ENCODE peak calls at places on chromosomes 13 and 19, in nine cellular contexts. L is fibroblast of lung; W is right lobe of liver; I is CD4-positive, alpha-beta memory T cell; P is GM12878; Q is naive thymus-derived CD4-positive, alpha-beta T cell; U is CD8-positive, alpha-beta T cell; E is mesendoderm; N is uterus. M is an unnamed sample.

GRCh38 chr19:48102870-48103751 is 7.5 kb downstream of the PLA2G4C start:
- DNase-seq in W (no peak), L (peak; percentile 68), U (peak; percentile 37), E (peak; percentile 74), N (no peak), Q (peak; percentile 27), P (no peak), I (peak; percentile 24), M (no peak)

GRCh38 chr19:12720851-12721655 is 2.7 kb downstream of the TNPO2 start:
- DNase-seq in L (peak; percentile 25), E (no peak), Q (peak; percentile 24), W (no peak), P (no peak), N (peak; percentile 43), U (no peak), I (no peak), M (no peak)

GRCh38 chr19:13978306-13978705 is 26.0 kb downstream of the DCAF15 start:
- DNase-seq in W (peak; percentile 70), P (no peak), Q (no peak), I (no peak), U (peak; percentile 42), L (no peak), E (peak; percentile 98), N (peak; percentile 91), M (no peak)

GRCh38 chr13:99150575-99151370 is 49.9 kb upstream of the UBAC2 start:
- DNase-seq in E (no peak), P (no peak), I (no peak), Q (no peak), N (no peak), U (no peak), L (peak; percentile 80), W (no peak), M (peak; percentile 36)

GRCh38 chr19:31387662-31388175 is 38.5 kb upstream of the TSHZ3 start:
- DNase-seq in P (no peak), Q (no peak), U (no peak), N (no peak), W (no peak), I (no peak), L (no peak), E (no peak), M (no peak)

GRCh38 chr13:50366488-50367174 is 351.4 kb downstream of the KCNRG start:
- DNase-seq in P (peak; percentile 79), W (no peak), E (no peak), I (no peak), U (no peak), Q (no peak), N (no peak), L (no peak), M (no peak)

GRCh38 chr19:47598407-47599349 is 10.3 kb upstream of the BICRA start:
- DNase-seq in Q (no peak), E (peak; percentile 97), N (peak; percentile 75), I (no peak), W (no peak), U (no peak), L (peak; percentile 96), P (no peak), M (peak; percentile 85)

GRCh38 chr19:14786421-14786851 is 8.1 kb upstream of the ADGRE2 start:
- DNase-seq in W (no peak), I (no peak), P (no peak), U (peak; percentile 11), E (peak; percentile 68), L (no peak), Q (peak; percentile 24), N (no peak), M (peak; percentile 64)

DNA sequence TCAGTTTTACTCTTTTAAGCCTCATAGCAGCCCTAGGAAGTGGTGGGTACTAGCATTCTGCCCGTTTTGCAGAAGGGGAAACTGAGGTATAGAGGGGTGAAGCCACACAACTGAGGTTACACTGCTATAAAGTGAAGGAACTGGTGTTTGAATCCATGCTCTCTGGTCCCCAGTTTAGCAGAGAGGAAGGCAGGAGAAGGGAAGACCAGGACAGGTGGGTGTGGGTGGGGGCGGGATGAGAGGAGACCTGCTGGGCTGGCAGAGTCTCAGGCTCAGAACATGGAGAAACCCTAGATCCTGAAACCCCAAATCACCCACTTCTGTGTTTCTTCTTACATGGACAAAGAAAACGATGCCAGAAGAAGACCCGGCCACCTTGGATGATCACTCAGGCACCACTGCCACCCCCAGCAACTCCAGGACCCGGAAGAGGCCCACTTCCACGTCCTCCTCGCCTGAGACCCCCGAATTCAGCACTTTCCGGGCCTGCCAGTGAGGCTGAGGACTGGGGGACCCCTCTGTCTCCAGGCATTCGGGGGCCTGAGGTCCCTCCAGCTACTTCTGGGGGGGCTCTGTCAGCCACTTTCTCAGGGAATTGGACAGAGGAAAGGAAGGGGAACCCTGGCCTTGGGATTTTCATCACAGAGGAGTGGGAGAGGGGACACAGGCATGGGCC is 2.3 kb upstream of the CARM1 start:
- DNase-seq in U (no peak), N (no peak), L (no peak), Q (no peak), W (no peak), E (no peak), P (no peak), I (no peak), M (no peak)
- H3K4me1 ChIP-seq in U (peaks cover 23% of the 10 kb centered on the region), N (peaks cover 6% of the 10 kb centered on the region), L (no peaks in the 10 kb centered on the region), Q (peaks cover 14% of the 10 kb centered on the region), W (peaks cover 12% of the 10 kb centered on the region), E (no peaks in the 10 kb centered on the region), P (peaks cover 17% of the 10 kb centered on the region), I (peaks cover 27% of the 10 kb centered on the region), M (peaks cover 6% of the 10 kb centered on the region)

GRCh38 chr19:46309056-46309455 is 12.2 kb downstream of the HIF3A start:
- DNase-seq in N (no peak), U (no peak), P (no peak), W (no peak), Q (no peak), I (no peak), L (no peak), E (no peak), M (no peak)
- H3K4me1 ChIP-seq in N (no peaks in the 10 kb centered on the region), U (no peaks in the 10 kb centered on the region), P (no peaks in the 10 kb centered on the region), W (no peaks in the 10 kb centered on the region), Q (no peaks in the 10 kb centered on the region), I (no peaks in the 10 kb centered on the region), L (no peaks in the 10 kb centered on the region), E (no peaks in the 10 kb centered on the region), M (no peaks in the 10 kb centered on the region)

GRCh38 chr19:16465239-16465638 is 6.5 kb downstream of the EPS15L1 start:
- DNase-seq in P (no peak), I (no peak), E (no peak), W (no peak), Q (no peak), U (no peak), L (no peak), N (no peak), M (no peak)

GRCh38 chr19:16461630-16462051 is 10.1 kb downstream of the EPS15L1 start:
- DNase-seq in Q (no peak), W (no peak), N (no peak), U (no peak), P (no peak), L (no peak), I (no peak), E (no peak), M (no peak)

GRCh38 chr19:16463991-16464575 is 7.7 kb downstream of the EPS15L1 start:
- DNase-seq in Q (no peak), P (no peak), L (peak; percentile 62), I (no peak), U (no peak), E (peak; percentile 68), W (no peak), N (no peak), M (no peak)

GRCh38 chr19:16462757-16463250 is 9.0 kb downstream of the EPS15L1 start:
- DNase-seq in I (no peak), P (no peak), U (no peak), N (no peak), L (peak; percentile 34), E (no peak), W (peak; percentile 84), Q (no peak), M (no peak)

DNA sequence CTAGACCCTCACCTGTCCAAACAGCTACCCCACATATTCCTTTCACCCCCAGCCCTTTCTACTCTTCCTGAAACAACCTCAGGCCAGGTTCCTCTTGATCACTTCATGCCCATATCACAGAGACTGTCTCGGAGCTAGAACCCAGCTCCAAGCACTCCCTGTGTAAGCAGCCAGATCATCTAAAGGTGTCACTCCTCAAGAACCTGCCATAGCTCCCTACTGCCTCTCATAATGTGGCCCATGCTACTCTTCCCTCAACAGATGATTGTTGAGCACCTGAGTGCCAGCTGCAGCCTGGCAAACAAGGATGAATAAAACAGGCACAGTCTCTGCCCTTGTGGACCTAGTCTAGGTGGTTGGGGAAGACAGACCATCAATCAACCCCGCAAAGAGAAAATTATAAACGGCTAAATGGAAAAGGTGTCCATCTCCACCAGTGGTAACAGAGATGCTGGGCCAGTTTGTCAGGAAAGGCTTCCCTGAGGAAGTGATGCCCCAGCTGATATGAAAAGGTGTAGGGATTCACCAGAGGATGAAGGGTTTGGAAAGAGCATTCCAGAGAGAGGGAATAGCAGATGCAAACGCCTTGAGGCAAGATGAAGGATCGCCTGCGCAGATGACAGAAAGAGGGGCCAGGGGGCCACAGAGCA is 8.3 kb downstream of the EPS15L1 start:
- DNase-seq in Q (no peak), I (no peak), L (no peak), E (no peak), W (no peak), U (no peak), N (no peak), P (no peak), M (no peak)
- H3K4me1 ChIP-seq in Q (no peaks in the 10 kb centered on the region), I (peaks cover 26% of the 10 kb centered on the region), L (peaks cover 11% of the 10 kb centered on the region), E (peaks cover 5% of the 10 kb centered on the region), W (peaks cover 37% of the 10 kb centered on the region), U (peaks cover 32% of the 10 kb centered on the region), N (no peaks in the 10 kb centered on the region), P (peaks cover 18% of the 10 kb centered on the region), M (no peaks in the 10 kb centered on the region)

GRCh38 chr19:3058009-3058820 is 4.1 kb downstream of the TLE5 start:
- DNase-seq in N (no peak), W (no peak), E (no peak), U (no peak), L (no peak), I (no peak), Q (no peak), P (no peak), M (no peak)

GRCh38 chr19:3061214-3062161 is 807 bp downstream of the TLE5 start:
- DNase-seq in W (no peak), P (no peak), U (peak; percentile 81), Q (peak; percentile 91), L (peak; percentile 42), N (peak; percentile 77), E (no peak), I (peak; percentile 86), M (no peak)

GRCh38 chr19:3058821-3059314 is 3.4 kb downstream of the TLE5 start:
- DNase-seq in E (no peak), N (no peak), W (no peak), L (no peak), Q (no peak), U (no peak), P (no peak), I (no peak), M (no peak)

GRCh38 chr19:3060852-3061182 is 1.5 kb downstream of the TLE5 start:
- DNase-seq in U (no peak), I (no peak), N (no peak), L (no peak), P (no peak), W (no peak), E (no peak), Q (no peak), M (no peak)

DNA sequence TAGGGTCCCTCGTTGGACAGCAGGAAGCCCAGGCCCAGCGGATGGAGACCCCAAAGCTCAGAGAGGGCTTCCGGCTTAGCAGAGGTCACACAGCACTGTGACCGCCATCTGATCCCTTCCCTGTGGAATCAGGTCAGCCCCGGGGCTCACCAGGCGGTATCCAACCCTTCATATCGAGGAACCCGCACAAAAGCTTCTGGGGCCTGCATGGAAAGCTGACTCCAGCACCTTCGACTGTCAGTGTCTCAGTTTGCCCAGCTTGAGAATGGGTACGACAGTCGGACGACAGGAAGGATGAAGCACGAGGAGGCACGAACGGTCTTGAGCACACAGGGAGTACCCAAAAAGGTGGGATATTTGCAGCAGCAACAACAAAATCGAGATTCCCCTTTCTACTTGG is 2.6 kb downstream of the TLE5 start:
- DNase-seq in E (no peak), Q (no peak), P (no peak), I (no peak), W (no peak), L (no peak), U (no peak), N (no peak), M (no peak)
- H3K4me1 ChIP-seq in E (peaks cover 2% of the 10 kb centered on the region), Q (peaks cover 24% of the 10 kb centered on the region), P (peaks cover 20% of the 10 kb centered on the region), I (peaks cover 73% of the 10 kb centered on the region), W (peaks cover 16% of the 10 kb centered on the region), L (peaks cover 8% of the 10 kb centered on the region), U (peaks cover 75% of the 10 kb centered on the region), N (peaks cover 36% of the 10 kb centered on the region), M (no peaks in the 10 kb centered on the region)

M was measured in HAP-1.